ENCODE peak calls at places on chromosomes 4 and X, in ten cellular contexts. U is IMR-90; H is AG04449; P is activated gamma-delta T cell treated with Interleukin-2 at 50 U/mL for 16 hours; E is activated CD4-positive, alpha-beta T cell treated with anti-CD3 and anti-CD28 coated beads, Interleukin-2, amount 10 ng/mL, durations not matched to agents 24 days and 14 days; C is stimulated activated CD4-positive, alpha-beta T cell treated with anti-CD3 and anti-CD28 coated beads, Interleukin-1b, Interleukin-23, amount 100 ng/mL, for 24 hours; V is activated naive CD8-positive, alpha-beta T cell treated with anti-CD3 and anti-CD28 coated beads, Interleukin-2, amount 50 U/mL, for 24 hours; R is breast epithelium; O is fibroblast of villous mesenchyme; N is foreskin fibroblast. J is an unnamed sample.
A peak's percentile ranks its signal among the peaks of the same experiment; 100 is the strongest.

GRCh38 chr4:87975466-87975865 is at the start of gene SPP1:
- DNase-seq in N (peak; percentile 29), E (peak; percentile 70), C (no peak), U (peak; percentile 13), V (peak; percentile 16), H (no peak), R (no peak), P (no peak), O (no peak), J (no peak)

GRCh38 chr4:168907119-168907698 is 102.8 kb downstream of the CBR4 start:
- DNase-seq in O (peak; percentile 85), C (no peak), R (no peak), P (no peak), E (peak; percentile 62), N (peak; percentile 44), V (no peak), U (peak; percentile 43), H (no peak), J (no peak)

GRCh38 chrX:45849261-45849660 is 648.6 kb upstream of the DIPK2B start:
- DNase-seq in R (no peak), O (peak; percentile 84), P (peak; percentile 5), C (no peak), U (peak; percentile 86), E (peak; percentile 68), H (no peak), V (no peak), N (peak; percentile 82), J (no peak)

GRCh38 chr4:139153411-139154133 is 23.4 kb downstream of the ELF2 start:
- DNase-seq in U (peak; percentile 57), H (no peak), P (no peak), C (no peak), E (no peak), V (no peak), N (peak; percentile 39), R (no peak), O (peak; percentile 7), J (no peak)

GRCh38 chr4:168614316-168615057 is 117.6 kb downstream of the PALLD start:
- DNase-seq in E (no peak), C (no peak), P (no peak), V (no peak), O (no peak), R (no peak), H (no peak), U (peak; percentile 54), N (no peak), J (no peak)

GRCh38 chr4:182325848-182326255 is 82.7 kb downstream of the TENM3 start:
- DNase-seq in R (no peak), H (no peak), U (no peak), P (no peak), C (no peak), N (no peak), O (no peak), E (no peak), V (no peak), J (no peak)

GRCh38 chrX:29690061-29690460 is 525.3 kb upstream of the MAGEB2 start:
- DNase-seq in O (peak; percentile 47), N (peak; percentile 12), H (no peak), U (peak; percentile 46), P (no peak), R (no peak), E (no peak), V (no peak), C (no peak), J (no peak)

GRCh38 chr4:71857713-71858451 is 74.0 kb upstream of the GC start:
- DNase-seq in H (no peak), P (no peak), N (no peak), U (no peak), O (no peak), V (no peak), R (no peak), C (no peak), E (no peak), J (no peak)

GRCh38 chr4:121658125-121658524 is 38.7 kb downstream of the ANXA5 start:
- DNase-seq in N (no peak), H (no peak), V (no peak), R (no peak), P (no peak), O (no peak), U (no peak), E (no peak), C (no peak), J (no peak)

GRCh38 chrX:10579018-10579752 is 41.2 kb downstream of the MID1 start:
- DNase-seq in R (no peak), O (peak; percentile 52), V (no peak), P (no peak), E (no peak), U (peak; percentile 78), H (no peak), N (peak; percentile 74), C (no peak), J (no peak)

GRCh38 chr4:139558235-139559094 is 2.4 kb upstream of the SETD7 start:
- DNase-seq in P (no peak), O (no peak), E (no peak), V (no peak), N (no peak), C (no peak), R (no peak), H (no peak), U (no peak), J (no peak)

GRCh38 chr4:79563218-79563617 is 155.2 kb upstream of the GK2 start:
- DNase-seq in N (no peak), U (no peak), C (no peak), V (no peak), E (no peak), O (no peak), H (no peak), R (no peak), P (no peak), J (no peak)

GRCh38 chr4:148089624-148090023 is 352.6 kb downstream of the NR3C2 start:
- DNase-seq in V (no peak), N (peak; percentile 35), E (no peak), P (no peak), U (no peak), C (no peak), O (no peak), R (no peak), H (no peak), J (no peak)

GRCh38 chr4:140600408-140600807 is 31.6 kb upstream of the UCP1 start:
- DNase-seq in P (no peak), R (no peak), O (no peak), H (no peak), E (no peak), V (no peak), U (no peak), N (no peak), C (no peak), J (no peak)

GRCh38 chrX:136694491-136695087 is 46.6 kb downstream of the CD40LG start:
- DNase-seq in N (peak; percentile 66), E (peak; percentile 77), V (no peak), C (no peak), R (no peak), H (no peak), P (no peak), U (peak; percentile 58), O (peak; percentile 53), J (no peak)